ENCODE peak calls at places on chromosomes 2 and 18, in eight cellular contexts. R is stimulated activated CD4-positive, alpha-beta T cell treated with anti-CD3 and anti-CD28 coated beads, TNF-alpha, amount 100 ng/mL, for 24 hours; N is NCI-H187 treated with DMSO at 0.1 percent for 48 hours; T is NCI-H1092; B is GM23248; A is stromal cell of bone marrow; Q is kidney; M is endodermal cell. E is an unnamed sample.

GRCh38 chr2:109409347-109410020 is 204.3 kb downstream of the SEPTIN10 start:
- DNase-seq in R (no peak), N (no peak), T (no peak), B (no peak), A (no peak), Q (no peak), M (no peak), E (no peak)

GRCh38 chr2:42639340-42640077 is 71.1 kb downstream of the MTA3 start:
- DNase-seq in R (no peak), N (no peak), T (no peak), B (no peak), A (no peak), Q (no peak), M (no peak), E (no peak)

GRCh38 chr18:9575558-9575957 is 38.8 kb downstream of the PPP4R1 start:
- DNase-seq in R (no peak), N (no peak), T (no peak), B (peak), A (peak), Q (no peak), M (peak), E (peak)

GRCh38 chr2:47937677-47938076 is 31.4 kb upstream of the FBXO11 start:
- DNase-seq in R (no peak), N (no peak), T (no peak), B (no peak), A (no peak), Q (no peak), M (no peak), E (no peak)

GRCh38 chr2:101983486-101983885 is 8.3 kb upstream of the IL1R2 start:
- DNase-seq in R (no peak), N (no peak), T (peak), B (peak), A (no peak), Q (no peak), M (no peak), E (no peak)

GRCh38 chr2:193963472-193964119 is 1693.4 kb upstream of the SLC39A10 start:
- DNase-seq in R (no peak), N (no peak), T (no peak), B (peak), A (peak), Q (no peak), M (peak), E (no peak)

GRCh38 chr2:121234144-121234543 is 50.9 kb downstream of the TFCP2L1 start:
- DNase-seq in R (no peak), N (no peak), T (no peak), B (no peak), A (no peak), Q (peak), M (no peak), E (no peak)

GRCh38 chr18:49228182-49228581 is 232.3 kb downstream of the DYM start:
- DNase-seq in R (no peak), N (no peak), T (no peak), B (no peak), A (no peak), Q (no peak), M (no peak), E (no peak)

GRCh38 chr18:1094408-1094807 is 189.7 kb downstream of the ADCYAP1 start:
- DNase-seq in R (no peak), N (no peak), T (no peak), B (peak), A (peak), Q (no peak), M (no peak), E (no peak)

GRCh38 chr2:98461650-98462049 is 17.0 kb downstream of the INPP4A start:
- DNase-seq in R (no peak), N (no peak), T (no peak), B (no peak), A (no peak), Q (no peak), M (peak), E (no peak)

GRCh38 chr2:224400174-224400810 is 1.6 kb downstream of the FAM124B start:
- DNase-seq in R (no peak), N (no peak), T (no peak), B (no peak), A (no peak), Q (no peak), M (no peak), E (no peak)

GRCh38 chr2:85011098-85011497 is 40.1 kb downstream of the KCMF1 start:
- DNase-seq in R (no peak), N (no peak), T (no peak), B (peak), A (no peak), Q (no peak), M (no peak), E (no peak)